ENCODE peak calls at places on chromosomes 5 and 9, in four cellular contexts. J, T, B and O are unnamed samples.

GRCh38 chr5:78727786-78728761 is 79.5 kb upstream of the LHFPL2 start:
- DNase-seq in J (no peak), T (no peak), B (no peak), O (no peak)

GRCh38 chr9:12748016-12748415 is 26.8 kb upstream of the LURAP1L start:
- DNase-seq in J (peak), T (no peak), B (no peak), O (no peak)

GRCh38 chr5:180799902-180800801 is 2.5 kb downstream of the MGAT1 start:
- DNase-seq in B (no peak), J (peak), T (peak), O (no peak)

GRCh38 chr5:32197032-32197431 is 22.9 kb upstream of the GOLPH3 start:
- DNase-seq in T (no peak), J (no peak), B (no peak), O (no peak)

GRCh38 chr5:151684690-151685361 is 1.9 kb downstream of the SPARC start:
- DNase-seq in J (peak), B (peak), T (peak), O (peak)

GRCh38 chr5:22541037-22541436 is 312.1 kb downstream of the CDH12 start:
- DNase-seq in T (peak), B (no peak), J (no peak), O (no peak)

GRCh38 chr9:106916491-106917235 is 53.7 kb downstream of the ZNF462 start:
- DNase-seq in B (no peak), J (peak), T (peak), O (no peak)

GRCh38 chr9:133972041-133972970 is 19.8 kb downstream of the VAV2 start:
- DNase-seq in J (no peak), B (no peak), T (no peak), O (no peak)

GRCh38 chr5:140969880-140970279 is 3.6 kb downstream of the PCDHAC2 start:
- DNase-seq in J (no peak), T (no peak), B (no peak), O (no peak)

GRCh38 chr9:76297721-76298239 is 96.4 kb downstream of the RFK start:
- DNase-seq in T (no peak), B (no peak), J (peak), O (no peak)

GRCh38 chr5:102596951-102597350 is 98.2 kb upstream of the SLCO6A1 start:
- DNase-seq in J (no peak), T (no peak), B (no peak), O (no peak)

GRCh38 chr9:5578018-5578697 is 50.7 kb upstream of the RIC1 start:
- DNase-seq in J (peak), B (no peak), T (no peak), O (no peak)

GRCh38 chr5:98581416-98581999 is 192.0 kb upstream of the RGMB start:
- DNase-seq in B (no peak), T (no peak), J (peak), O (no peak)

GRCh38 chr9:27329292-27329691 is 32.3 kb upstream of the EQTN start:
- DNase-seq in J (no peak), T (no peak), B (no peak), O (no peak)

GRCh38 chr5:139911425-139912120 is 116.0 kb downstream of the PSD2 start:
- DNase-seq in J (no peak), T (no peak), B (no peak), O (peak)

GRCh38 chr9:99635032-99635431 is 186.7 kb upstream of the NR4A3 start:
- DNase-seq in B (no peak), J (peak), T (no peak), O (no peak)

GRCh38 chr9:86946712-86947145 is 577 bp downstream of the GAS1 start:
- DNase-seq in J (no peak), T (no peak), B (peak), O (no peak)

GRCh38 chr9:122126340-122127333 is 32.9 kb downstream of the NDUFA8 start:
- DNase-seq in B (peak), J (peak), T (peak), O (peak)

GRCh38 chr5:134226441-134227192 is 744 bp upstream of the PPP2CA start:
- DNase-seq in T (no peak), J (peak), B (no peak), O (no peak)

GRCh38 chr5:59021837-59022514 is 439.1 kb downstream of the RAB3C start:
- DNase-seq in B (no peak), T (no peak), J (no peak), O (no peak)

GRCh38 chr9:72828281-72828731 is 124.5 kb downstream of the ALDH1A1 start:
- DNase-seq in B (no peak), J (no peak), T (peak), O (no peak)

GRCh38 chr9:68725070-68725469 is 20.0 kb downstream of the PIP5K1B start:
- DNase-seq in T (no peak), J (no peak), B (no peak), O (no peak)

GRCh38 chr9:130072515-130073235 is 19.0 kb downstream of the GPR107 start:
- DNase-seq in B (no peak), J (peak), T (no peak), O (no peak)
- H4K5ac ChIP-seq in B (no peak), J (no peak), T (no peak), O (no peak)

DNA sequence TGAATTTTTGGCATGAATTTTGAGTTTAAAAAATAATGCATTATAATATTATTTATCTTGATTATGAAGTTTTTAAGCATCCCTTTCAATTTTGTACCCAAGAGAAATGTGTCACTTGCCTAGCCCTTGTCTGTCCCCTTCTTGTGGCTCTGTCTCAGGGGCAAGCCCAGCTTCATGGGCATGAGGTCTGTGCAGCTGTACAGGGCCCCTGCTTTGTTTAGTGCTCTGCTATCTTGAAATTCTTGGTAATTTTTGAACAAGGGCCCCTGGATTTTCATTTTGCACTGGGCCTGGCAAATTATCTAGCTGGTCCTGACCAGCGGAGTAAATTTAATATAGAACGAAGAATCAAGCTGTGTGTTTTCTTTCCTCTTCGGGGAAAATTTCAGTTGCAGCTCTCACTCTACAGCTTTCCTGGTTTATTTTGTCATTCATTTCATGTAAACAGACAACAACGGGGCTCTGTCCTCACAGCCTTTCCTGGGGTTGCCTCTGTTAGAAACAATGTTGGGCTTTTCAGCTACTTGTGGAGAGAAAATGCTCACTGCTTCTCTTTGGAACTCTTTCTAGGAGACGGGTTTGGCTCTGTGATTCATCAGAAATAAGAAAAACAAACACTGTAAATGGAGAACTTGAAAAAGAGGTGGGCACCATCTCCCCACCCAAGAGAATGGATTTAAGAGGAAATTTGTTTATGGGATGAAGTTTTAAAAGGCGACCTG is 41.1 kb downstream of the LIX1 start:
- DNase-seq in J (peak), T (no peak), B (no peak), O (no peak)
- H4K5ac ChIP-seq in J (no peak), T (no peak), B (no peak), O (peak)

GRCh38 chr5:61292130-61292672 is 39.9 kb upstream of the ZSWIM6 start:
- DNase-seq in T (no peak), B (no peak), J (no peak), O (no peak)
- H4K5ac ChIP-seq in T (no peak), B (no peak), J (no peak), O (no peak)

GRCh38 chr5:128305341-128305740 is 221.8 kb downstream of the SLC12A2 start:
- DNase-seq in T (no peak), J (peak), B (no peak), O (no peak)
- H4K5ac ChIP-seq in T (no peak), J (no peak), B (no peak), O (no peak)

GRCh38 chr5:81694726-81695125 is 56.2 kb downstream of the SSBP2 start:
- DNase-seq in B (no peak), J (no peak), T (no peak), O (no peak)
- H4K5ac ChIP-seq in B (no peak), J (no peak), T (no peak), O (no peak)

GRCh38 chr5:81549123-81549522 is 155.2 kb upstream of the ACOT12 start:
- DNase-seq in B (no peak), T (no peak), J (no peak), O (no peak)

GRCh38 chr5:81542242-81542641 is 148.3 kb upstream of the ACOT12 start:
- DNase-seq in J (no peak), T (no peak), B (no peak), O (no peak)

GRCh38 chr5:81545911-81546310 is 152.0 kb upstream of the ACOT12 start:
- DNase-seq in T (no peak), J (no peak), B (no peak), O (no peak)

DNA sequence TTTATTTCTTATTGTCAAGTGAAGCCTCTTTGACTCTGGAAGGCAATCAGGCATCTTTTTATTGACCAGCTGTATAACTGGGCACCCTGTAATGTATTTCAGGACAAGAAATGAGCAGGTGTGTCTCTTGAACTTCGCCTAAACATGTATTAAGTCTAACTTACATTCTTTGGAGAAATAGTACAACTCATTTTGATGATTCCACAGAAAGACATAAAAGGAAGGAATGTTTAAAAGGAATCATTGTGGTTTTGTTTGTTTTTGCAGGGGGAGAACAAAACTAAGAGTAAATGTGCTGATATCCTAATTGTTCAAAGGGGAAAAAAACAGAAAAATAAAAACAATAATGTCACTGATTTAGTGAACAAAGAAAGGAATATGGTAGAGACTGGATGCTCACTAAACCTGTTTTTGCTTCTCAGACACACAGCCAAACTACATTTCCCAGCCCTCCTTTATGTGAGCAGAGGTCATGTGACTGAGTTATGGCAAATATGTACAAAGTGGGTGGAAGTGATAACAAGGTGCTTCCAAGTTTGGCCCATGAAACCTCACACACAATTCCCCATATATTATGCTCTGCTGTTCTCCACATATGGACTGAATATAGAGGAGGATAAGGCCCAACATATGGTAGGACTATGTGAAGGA is 150.5 kb upstream of the ACOT12 start:
- DNase-seq in B (no peak), J (peak), T (no peak), O (no peak)
- H4K5ac ChIP-seq in B (no peak), J (no peak), T (no peak), O (no peak)

GRCh38 chr5:51559921-51560658 is 176.8 kb downstream of the ISL1 start:
- DNase-seq in T (no peak), J (no peak), B (no peak), O (no peak)
- H4K5ac ChIP-seq in T (no peak), J (no peak), B (no peak), O (no peak)

GRCh38 chr5:39870137-39870536 is 445.4 kb upstream of the DAB2 start:
- DNase-seq in B (no peak), J (no peak), T (no peak), O (no peak)

GRCh38 chr5:39869396-39869795 is 444.6 kb upstream of the DAB2 start:
- DNase-seq in J (no peak), B (no peak), T (no peak), O (no peak)

GRCh38 chr5:39863926-39864572 is 439.3 kb upstream of the DAB2 start:
- DNase-seq in T (peak), B (no peak), J (no peak), O (no peak)

DNA sequence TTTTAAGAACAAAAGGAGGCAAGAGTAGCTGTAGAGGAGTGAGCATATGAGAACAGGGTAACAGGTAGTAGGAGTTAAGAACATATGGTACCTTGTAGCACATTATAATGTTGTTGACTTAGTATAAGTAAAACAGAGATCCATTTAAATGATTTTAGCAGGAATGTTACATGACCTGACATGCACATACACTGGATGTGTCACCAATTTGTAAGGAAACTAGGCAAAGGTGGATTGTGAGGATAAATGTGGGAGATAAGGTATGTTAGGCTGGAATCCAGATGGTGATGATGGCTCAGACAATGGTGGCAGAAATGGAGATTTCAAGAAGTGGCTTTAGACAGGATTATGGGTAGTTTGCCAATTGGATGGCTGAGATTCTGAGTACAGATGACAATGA is 443.1 kb upstream of the DAB2 start:
- DNase-seq in B (no peak), T (no peak), J (no peak), O (no peak)
- H4K5ac ChIP-seq in B (no peak), T (no peak), J (no peak), O (no peak)

GRCh38 chr9:36280989-36281388 is 22.7 kb upstream of the GNE start:
- DNase-seq in T (no peak), J (no peak), B (no peak), O (no peak)
- H4K5ac ChIP-seq in T (no peak), J (no peak), B (no peak), O (no peak)

DNA sequence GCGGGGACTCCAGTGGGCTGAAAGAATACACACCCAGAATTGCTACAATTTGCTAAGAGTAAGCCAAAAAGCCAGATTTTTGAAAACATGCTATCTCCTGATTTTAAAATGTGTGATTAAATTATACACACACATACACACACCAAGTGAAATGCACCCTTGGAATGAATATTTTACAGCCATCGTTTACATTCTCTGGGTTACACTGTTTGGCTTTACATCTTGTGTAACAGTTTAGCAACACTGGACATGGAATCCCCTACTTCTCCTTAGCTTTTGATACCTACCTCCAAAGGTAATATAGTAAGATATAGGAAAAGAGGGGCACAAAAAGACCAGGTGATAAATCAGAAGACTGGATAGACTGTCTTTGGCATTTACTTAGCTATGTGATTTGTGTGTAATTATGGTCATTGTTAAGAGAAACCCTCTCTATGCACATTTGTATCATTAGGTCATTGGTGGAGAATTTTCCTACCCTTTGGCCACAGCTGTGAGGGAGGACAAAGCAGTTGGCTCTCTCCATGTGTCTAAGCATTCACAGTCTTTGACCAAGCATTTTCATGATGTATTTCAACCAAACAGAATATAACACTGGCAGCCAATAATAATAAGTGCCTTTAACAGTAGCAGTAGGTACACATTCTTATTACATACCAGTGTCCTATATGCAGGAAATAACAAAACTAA is 7.6 kb downstream of the SVEP1 start:
- DNase-seq in J (peak), T (peak), B (no peak), O (no peak)
- H4K5ac ChIP-seq in J (peak), T (no peak), B (no peak), O (no peak)